ENCODE peak calls at places on chromosome 12, in five cellular contexts. One of them, this sample, is unnamed.

GRCh38 chr12:25388216-25388615 is 137.5 kb upstream of the KRAS start:
- DNase-seq in fibroblast of lung: peak; percentile 70
- DNase-seq in mesendoderm: no peak
- DNase-seq in K562: no peak
- DNase-seq in tibial artery: no peak
- DNase-seq in this sample: no peak

GRCh38 chr12:109925185-109925835 is 25.2 kb downstream of the TCHP start:
- DNase-seq in fibroblast of lung: no peak
- DNase-seq in mesendoderm: no peak
- DNase-seq in K562: no peak
- DNase-seq in tibial artery: no peak
- DNase-seq in this sample: no peak

GRCh38 chr12:96234591-96235496 is 40.7 kb downstream of the ELK3 start:
- DNase-seq in fibroblast of lung: no peak
- DNase-seq in mesendoderm: no peak
- DNase-seq in K562: no peak
- DNase-seq in tibial artery: no peak
- DNase-seq in this sample: no peak

GRCh38 chr12:119857036-119857435 is 20.1 kb downstream of the CIT start:
- DNase-seq in fibroblast of lung: no peak
- DNase-seq in mesendoderm: no peak
- DNase-seq in K562: no peak
- DNase-seq in tibial artery: no peak
- DNase-seq in this sample: no peak

GRCh38 chr12:127888948-127889347 is 378.0 kb upstream of the TMEM132C start:
- DNase-seq in fibroblast of lung: peak; percentile 26
- DNase-seq in mesendoderm: no peak
- DNase-seq in K562: no peak
- DNase-seq in tibial artery: peak; percentile 41
- DNase-seq in this sample: no peak

GRCh38 chr12:105013892-105014291 is 27.8 kb downstream of the NOPCHAP1 start:
- DNase-seq in fibroblast of lung: peak; percentile 54
- DNase-seq in mesendoderm: peak; percentile 64
- DNase-seq in K562: no peak
- DNase-seq in tibial artery: no peak
- DNase-seq in this sample: no peak

GRCh38 chr12:118645219-118645618 is 268.9 kb downstream of the SUDS3 start:
- DNase-seq in fibroblast of lung: no peak
- DNase-seq in mesendoderm: peak; percentile 67
- DNase-seq in K562: peak; percentile 59
- DNase-seq in tibial artery: no peak
- DNase-seq in this sample: no peak

GRCh38 chr12:106309671-106310313 is 7.3 kb downstream of the TCP11L2 start:
- DNase-seq in fibroblast of lung: peak; percentile 94
- DNase-seq in mesendoderm: no peak
- DNase-seq in K562: no peak
- DNase-seq in tibial artery: no peak
- DNase-seq in this sample: no peak

GRCh38 chr12:105765053-105766019 is 373.4 kb downstream of the NUAK1 start:
- DNase-seq in fibroblast of lung: no peak
- DNase-seq in mesendoderm: no peak
- DNase-seq in K562: no peak
- DNase-seq in tibial artery: no peak
- DNase-seq in this sample: no peak

GRCh38 chr12:95300286-95300685 is 82.7 kb downstream of the VEZT start:
- DNase-seq in fibroblast of lung: no peak
- DNase-seq in mesendoderm: no peak
- DNase-seq in K562: no peak
- DNase-seq in tibial artery: no peak
- DNase-seq in this sample: no peak

GRCh38 chr12:11397366-11397765 is 2.0 kb upstream of the PRB2 start:
- DNase-seq in fibroblast of lung: no peak
- DNase-seq in mesendoderm: peak; percentile 82
- DNase-seq in K562: no peak
- DNase-seq in tibial artery: no peak
- DNase-seq in this sample: no peak

GRCh38 chr12:12511021-12511783 is 51.5 kb downstream of the DUSP16 start:
- DNase-seq in fibroblast of lung: peak; percentile 45
- DNase-seq in mesendoderm: no peak
- DNase-seq in K562: no peak
- DNase-seq in tibial artery: no peak
- DNase-seq in this sample: no peak

GRCh38 chr12:6201199-6201608 is 1.0 kb downstream of the CD9 start:
- DNase-seq in fibroblast of lung: no peak
- DNase-seq in mesendoderm: peak; percentile 55
- DNase-seq in K562: no peak
- DNase-seq in tibial artery: no peak
- DNase-seq in this sample: peak; percentile 83

GRCh38 chr12:55051197-55051920 is 31.6 kb downstream of the NEUROD4 start:
- DNase-seq in fibroblast of lung: no peak
- DNase-seq in mesendoderm: no peak
- DNase-seq in K562: no peak
- DNase-seq in tibial artery: no peak
- DNase-seq in this sample: no peak

GRCh38 chr12:110636516-110636915 is 22.6 kb downstream of the TCTN1 start:
- DNase-seq in fibroblast of lung: no peak
- DNase-seq in mesendoderm: no peak
- DNase-seq in K562: no peak
- DNase-seq in tibial artery: no peak
- DNase-seq in this sample: no peak

GRCh38 chr12:46266382-46266791 is 2.5 kb downstream of the SLC38A1 start:
- DNase-seq in fibroblast of lung: peak; percentile 54
- DNase-seq in mesendoderm: peak; percentile 62
- DNase-seq in K562: peak; percentile 67
- DNase-seq in tibial artery: peak; percentile 31
- DNase-seq in this sample: no peak

GRCh38 chr12:48903363-48903981 is 21.8 kb downstream of the FKBP11 start:
- DNase-seq in fibroblast of lung: peak; percentile 25
- DNase-seq in mesendoderm: no peak
- DNase-seq in K562: no peak
- DNase-seq in tibial artery: no peak
- DNase-seq in this sample: no peak

GRCh38 chr12:48910196-48910595 is 15.1 kb downstream of the FKBP11 start:
- DNase-seq in fibroblast of lung: no peak
- DNase-seq in mesendoderm: no peak
- DNase-seq in K562: no peak
- DNase-seq in tibial artery: no peak
- DNase-seq in this sample: no peak

GRCh38 chr12:48901278-48901677 is 24.0 kb downstream of the FKBP11 start:
- DNase-seq in fibroblast of lung: no peak
- DNase-seq in mesendoderm: no peak
- DNase-seq in K562: no peak
- DNase-seq in tibial artery: no peak
- DNase-seq in this sample: no peak

GRCh38 chr12:48903982-48904411 is 21.3 kb downstream of the FKBP11 start:
- DNase-seq in fibroblast of lung: peak; percentile 86
- DNase-seq in mesendoderm: peak; percentile 97
- DNase-seq in K562: peak; percentile 87
- DNase-seq in tibial artery: peak; percentile 58
- DNase-seq in this sample: peak; percentile 86

GRCh38 chr12:48907243-48907642 is 18.0 kb downstream of the FKBP11 start:
- DNase-seq in fibroblast of lung: no peak
- DNase-seq in mesendoderm: no peak
- DNase-seq in K562: no peak
- DNase-seq in tibial artery: no peak
- DNase-seq in this sample: no peak
- H3K4me1 ChIP-seq in fibroblast of lung: peaks cover 6% of the 10 kb centered on the region
- H3K4me1 ChIP-seq in mesendoderm: no peaks in the 10 kb centered on the region
- H3K4me1 ChIP-seq in K562: no peaks in the 10 kb centered on the region
- H3K4me1 ChIP-seq in tibial artery: no peaks in the 10 kb centered on the region
- H3K4me1 ChIP-seq in this sample: no peaks in the 10 kb centered on the region

GRCh38 chr12:53295070-53295890 is at the start of gene PFDN5:
- DNase-seq in fibroblast of lung: peak; percentile 92
- DNase-seq in mesendoderm: peak; percentile 95
- DNase-seq in K562: peak; percentile 96
- DNase-seq in tibial artery: peak; percentile 89
- DNase-seq in this sample: peak; percentile 87

GRCh38 chr12:53290661-53291060 is 4.7 kb upstream of the PFDN5 start:
- DNase-seq in fibroblast of lung: peak; percentile 52
- DNase-seq in mesendoderm: no peak
- DNase-seq in K562: no peak
- DNase-seq in tibial artery: no peak
- DNase-seq in this sample: no peak

GRCh38 chr12:53295891-53296219 is 513 bp downstream of the PFDN5 start:
- DNase-seq in fibroblast of lung: no peak
- DNase-seq in mesendoderm: no peak
- DNase-seq in K562: no peak
- DNase-seq in tibial artery: no peak
- DNase-seq in this sample: no peak

GRCh38 chr12:53289891-53290290 is 5.5 kb upstream of the PFDN5 start:
- DNase-seq in fibroblast of lung: peak; percentile 23
- DNase-seq in mesendoderm: no peak
- DNase-seq in K562: no peak
- DNase-seq in tibial artery: no peak
- DNase-seq in this sample: no peak

GRCh38 chr12:53292441-53292840 is 2.9 kb upstream of the PFDN5 start:
- DNase-seq in fibroblast of lung: no peak
- DNase-seq in mesendoderm: no peak
- DNase-seq in K562: no peak
- DNase-seq in tibial artery: no peak
- DNase-seq in this sample: no peak
- H3K4me1 ChIP-seq in fibroblast of lung: peaks cover 23% of the 10 kb centered on the region
- H3K4me1 ChIP-seq in mesendoderm: peaks cover 3% of the 10 kb centered on the region
- H3K4me1 ChIP-seq in K562: peaks cover 13% of the 10 kb centered on the region
- H3K4me1 ChIP-seq in tibial artery: peaks cover 20% of the 10 kb centered on the region
- H3K4me1 ChIP-seq in this sample: no peaks in the 10 kb centered on the region

GRCh38 chr12:52232916-52233461 is at the start of gene KRT7:
- DNase-seq in fibroblast of lung: no peak
- DNase-seq in mesendoderm: peak; percentile 37
- DNase-seq in K562: no peak
- DNase-seq in tibial artery: no peak
- DNase-seq in this sample: no peak

GRCh38 chr12:52233462-52234141 is 559 bp downstream of the KRT7 start:
- DNase-seq in fibroblast of lung: no peak
- DNase-seq in mesendoderm: peak; percentile 32
- DNase-seq in K562: no peak
- DNase-seq in tibial artery: no peak
- DNase-seq in this sample: no peak

GRCh38 chr12:52231305-52232232 is 1.5 kb upstream of the KRT7 start:
- DNase-seq in fibroblast of lung: no peak
- DNase-seq in mesendoderm: no peak
- DNase-seq in K562: no peak
- DNase-seq in tibial artery: no peak
- DNase-seq in this sample: no peak

GRCh38 chr12:52230364-52231281 is 2.4 kb upstream of the KRT7 start:
- DNase-seq in fibroblast of lung: peak; percentile 87
- DNase-seq in mesendoderm: peak; percentile 50
- DNase-seq in K562: no peak
- DNase-seq in tibial artery: no peak
- DNase-seq in this sample: no peak

GRCh38 chr12:52232233-52232915 is 669 bp upstream of the KRT7 start:
- DNase-seq in fibroblast of lung: no peak
- DNase-seq in mesendoderm: peak; percentile 28
- DNase-seq in K562: no peak
- DNase-seq in tibial artery: no peak
- DNase-seq in this sample: no peak
- H3K4me1 ChIP-seq in fibroblast of lung: peaks cover 29% of the 10 kb centered on the region
- H3K4me1 ChIP-seq in mesendoderm: no peaks in the 10 kb centered on the region
- H3K4me1 ChIP-seq in K562: no peaks in the 10 kb centered on the region
- H3K4me1 ChIP-seq in tibial artery: peaks cover 23% of the 10 kb centered on the region
- H3K4me1 ChIP-seq in this sample: peaks cover 20% of the 10 kb centered on the region

DNA sequence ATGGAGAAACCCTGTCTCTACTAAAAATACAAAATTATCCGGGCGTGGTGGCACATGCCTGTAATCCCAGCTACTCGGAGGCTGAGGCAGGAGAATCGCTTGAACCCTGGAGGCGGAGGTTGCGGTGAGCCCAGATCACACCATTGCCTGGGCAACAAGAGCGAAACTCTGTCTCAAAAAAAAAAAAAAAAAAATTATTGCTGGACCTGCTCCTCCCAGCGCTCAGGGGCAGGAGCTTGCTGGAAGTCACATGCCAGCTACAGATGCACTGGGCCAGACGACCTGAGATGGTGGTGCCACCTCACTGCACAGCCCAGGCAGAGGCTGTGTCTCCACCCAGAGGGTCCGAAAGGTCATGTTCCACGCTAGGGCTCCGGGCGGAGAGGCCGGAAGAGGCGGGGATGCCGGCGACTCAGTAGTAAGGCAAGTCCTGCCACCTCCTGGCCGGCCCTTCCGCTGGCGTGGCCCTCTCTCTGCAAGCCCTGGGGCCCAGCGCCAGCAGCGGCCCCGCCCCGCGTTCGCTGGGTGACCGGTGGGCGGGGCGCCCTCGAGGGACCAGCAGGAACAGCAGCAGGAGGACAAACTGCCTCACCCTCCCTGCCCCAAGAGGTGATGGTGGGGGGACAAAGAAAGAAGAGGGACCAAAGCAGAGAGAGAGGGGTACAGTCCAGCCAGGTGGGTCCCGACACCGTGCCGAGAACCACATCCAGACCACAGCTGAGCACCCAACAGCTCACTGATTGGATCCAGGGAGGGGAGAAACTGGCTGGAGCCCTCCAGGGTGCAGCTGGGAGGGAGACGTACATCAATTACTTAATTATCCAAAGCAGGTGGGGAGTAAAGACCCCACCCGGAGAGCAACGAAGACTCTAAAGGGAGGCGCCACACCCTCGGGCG is 3.6 kb upstream of the RHOF start:
- DNase-seq in fibroblast of lung: peak; percentile 90
- DNase-seq in mesendoderm: peak; percentile 93
- DNase-seq in K562: peak; percentile 98
- DNase-seq in tibial artery: peak; percentile 97
- DNase-seq in this sample: peak; percentile 98
- H3K4me1 ChIP-seq in fibroblast of lung: peaks cover 43% of the 10 kb centered on the region
- H3K4me1 ChIP-seq in mesendoderm: peaks cover 19% of the 10 kb centered on the region
- H3K4me1 ChIP-seq in K562: peaks cover 88% of the 10 kb centered on the region
- H3K4me1 ChIP-seq in tibial artery: peaks cover 53% of the 10 kb centered on the region
- H3K4me1 ChIP-seq in this sample: peaks cover 9% of the 10 kb centered on the region

DNA sequence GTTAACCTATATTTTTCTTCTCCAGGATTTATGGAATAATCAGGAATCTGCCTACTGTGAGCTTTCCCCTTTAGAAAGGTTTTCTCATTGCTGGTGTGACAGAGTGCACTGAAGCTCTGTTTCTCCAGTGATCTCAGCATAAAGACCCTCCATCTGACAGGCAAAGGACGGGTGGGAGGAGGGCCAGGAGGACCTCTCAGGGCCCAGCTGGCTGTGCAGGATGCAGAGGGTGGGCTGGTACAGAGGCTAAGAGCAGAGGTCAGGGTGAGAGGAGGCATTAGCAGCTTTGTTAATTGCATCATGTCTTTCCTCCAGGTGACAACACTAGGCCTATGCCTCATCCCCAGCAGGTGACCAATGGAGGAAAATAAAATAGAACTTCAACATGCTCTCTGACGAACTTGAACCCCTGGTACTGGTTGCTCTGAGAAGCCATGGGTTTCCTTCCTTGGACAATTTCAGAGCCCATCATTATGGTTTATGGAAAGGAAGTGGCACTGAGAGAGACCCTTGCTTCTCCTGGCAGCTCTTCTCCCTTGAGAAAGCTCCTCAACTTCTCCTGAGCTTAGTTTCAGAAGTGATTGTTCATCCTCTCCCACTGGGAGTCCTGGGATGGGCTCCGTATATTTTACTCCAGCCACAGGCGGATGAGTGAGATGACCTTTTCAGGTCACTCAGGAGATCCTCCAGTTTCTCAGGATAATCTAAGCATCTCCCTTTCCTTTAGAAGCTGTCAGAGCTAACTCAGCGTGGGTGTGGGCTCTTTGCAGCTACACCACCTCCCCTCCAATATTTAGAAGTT is 45.8 kb upstream of the ATP23 start:
- DNase-seq in fibroblast of lung: no peak
- DNase-seq in mesendoderm: no peak
- DNase-seq in K562: no peak
- DNase-seq in tibial artery: no peak
- DNase-seq in this sample: no peak
- H3K4me1 ChIP-seq in fibroblast of lung: peaks cover 52% of the 10 kb centered on the region
- H3K4me1 ChIP-seq in mesendoderm: peaks cover 4% of the 10 kb centered on the region
- H3K4me1 ChIP-seq in K562: peaks cover 38% of the 10 kb centered on the region
- H3K4me1 ChIP-seq in tibial artery: peaks cover 79% of the 10 kb centered on the region
- H3K4me1 ChIP-seq in this sample: peaks cover 27% of the 10 kb centered on the region

GRCh38 chr12:64653123-64653522 is 42.8 kb downstream of the RASSF3 start:
- DNase-seq in fibroblast of lung: no peak
- DNase-seq in mesendoderm: no peak
- DNase-seq in K562: no peak
- DNase-seq in tibial artery: no peak
- DNase-seq in this sample: no peak
- H3K4me1 ChIP-seq in fibroblast of lung: peaks cover 3% of the 10 kb centered on the region
- H3K4me1 ChIP-seq in mesendoderm: no peaks in the 10 kb centered on the region
- H3K4me1 ChIP-seq in K562: no peaks in the 10 kb centered on the region
- H3K4me1 ChIP-seq in tibial artery: peaks cover 39% of the 10 kb centered on the region
- H3K4me1 ChIP-seq in this sample: no peaks in the 10 kb centered on the region